ENCODE peak calls at places on chromosomes 6 and 20, in seven cellular contexts. B, Q, G, T, Z, A and H are unnamed samples.

GRCh38 chr20:25059487-25059820 is 1.5 kb upstream of the ACSS1 start:
- DNase-seq in G (no peak), B (no peak), Q (no peak), Z (no peak), A (no peak), T (no peak), H (no peak)

GRCh38 chr20:48758206-48758820 is 69.5 kb downstream of the PREX1 start:
- DNase-seq in A (no peak), B (no peak), T (no peak), Q (no peak), G (no peak), Z (no peak), H (no peak)

GRCh38 chr6:67933278-67933677 is 701.8 kb upstream of the ADGRB3 start:
- DNase-seq in T (no peak), B (no peak), Z (no peak), Q (no peak), G (no peak), A (no peak), H (no peak)

GRCh38 chr6:45163952-45164766 is 164.0 kb upstream of the RUNX2 start:
- DNase-seq in G (no peak), A (peak; percentile 51), T (no peak), B (no peak), Z (no peak), Q (no peak), H (no peak)

GRCh38 chr6:44217332-44218143 is 812 bp downstream of the MYMX start:
- DNase-seq in Z (no peak), G (no peak), Q (no peak), B (no peak), A (no peak), T (no peak), H (no peak)

GRCh38 chr20:18252597-18253451 is 35.5 kb upstream of the ZNF133 start:
- DNase-seq in Z (no peak), Q (no peak), T (no peak), G (no peak), B (no peak), A (no peak), H (no peak)

GRCh38 chr6:6916598-6916997 is 191.2 kb upstream of the RREB1 start:
- DNase-seq in Q (no peak), Z (no peak), G (no peak), A (no peak), T (no peak), B (no peak), H (no peak)

GRCh38 chr6:72636215-72636614 is 14.4 kb downstream of the KCNQ5 start:
- DNase-seq in T (no peak), G (no peak), B (no peak), Z (no peak), Q (no peak), A (peak; percentile 60), H (no peak)

GRCh38 chr6:132253906-132254305 is 147.4 kb downstream of the MOXD1 start:
- DNase-seq in G (no peak), B (no peak), Z (no peak), Q (no peak), T (no peak), A (no peak), H (no peak)

GRCh38 chr6:138162104-138162946 is 586 bp downstream of the ARFGEF3 start:
- DNase-seq in Q (peak; percentile 13), A (no peak), B (no peak), G (no peak), Z (peak; percentile 15), T (no peak), H (no peak)

GRCh38 chr6:166266336-166266735 is 41.9 kb downstream of the PRR18 start:
- DNase-seq in B (no peak), Q (no peak), A (no peak), Z (no peak), G (no peak), T (no peak), H (no peak)

GRCh38 chr6:159701413-159701999 is 8.5 kb upstream of the SOD2 start:
- DNase-seq in T (no peak), Q (no peak), B (peak; percentile 43), Z (no peak), A (no peak), G (no peak), H (no peak)

GRCh38 chr6:40983752-40984151 is 55.3 kb downstream of the UNC5CL start:
- DNase-seq in A (no peak), Z (no peak), G (no peak), Q (no peak), T (no peak), B (no peak), H (no peak)

GRCh38 chr6:106116125-106116524 is 30.0 kb downstream of the PRDM1 start:
- DNase-seq in A (no peak), B (no peak), T (no peak), G (no peak), Q (no peak), Z (no peak), H (no peak)

GRCh38 chr20:10328897-10329255 is 105.1 kb downstream of the MKKS start:
- DNase-seq in Z (no peak), T (no peak), B (no peak), A (no peak), Q (no peak), G (no peak), H (no peak)

GRCh38 chr6:139257291-139257690 is 34.5 kb downstream of the TXLNB start:
- DNase-seq in T (no peak), A (no peak), G (no peak), Q (no peak), B (no peak), Z (no peak), H (no peak)

GRCh38 chr6:45422541-45423110 is 44.9 kb upstream of the SUPT3H start:
- DNase-seq in T (peak; percentile 28), Z (peak; percentile 56), G (no peak), Q (no peak), A (no peak), B (no peak), H (no peak)

GRCh38 chr20:50309280-50309763 is 118.7 kb downstream of the CEBPB start:
- DNase-seq in Z (no peak), Q (no peak), B (no peak), T (no peak), G (no peak), A (no peak), H (no peak)

GRCh38 chr6:110800181-110800838 is 15.0 kb downstream of the CDK19 start:
- DNase-seq in B (no peak), A (no peak), T (no peak), G (no peak), Z (no peak), Q (no peak), H (no peak)

GRCh38 chr6:44805239-44805849 is 417.8 kb downstream of the CDC5L start:
- DNase-seq in Q (no peak), B (no peak), G (no peak), T (no peak), Z (no peak), A (no peak), H (no peak)

GRCh38 chr6:13152804-13153203 is 175.5 kb downstream of the TBC1D7 start:
- DNase-seq in A (no peak), B (no peak), G (peak; percentile 38), Q (no peak), Z (no peak), T (no peak), H (no peak)

GRCh38 chr6:131854803-131855202 is 47.0 kb downstream of the ENPP1 start:
- DNase-seq in B (no peak), G (no peak), Q (no peak), Z (no peak), A (no peak), T (no peak), H (no peak)

GRCh38 chr20:16607364-16608264 is 34.4 kb upstream of the KIF16B start:
- DNase-seq in Q (no peak), G (no peak), T (no peak), A (no peak), Z (no peak), B (peak; percentile 37), H (no peak)

GRCh38 chr6:160793652-160794051 is 91.6 kb downstream of the PLG start:
- DNase-seq in T (peak; percentile 22), A (no peak), Q (no peak), G (no peak), B (no peak), Z (no peak), H (no peak)

GRCh38 chr6:132259070-132259469 is 142.2 kb downstream of the MOXD1 start:
- DNase-seq in G (no peak), A (no peak), Q (no peak), T (no peak), B (peak; percentile 7), Z (no peak), H (no peak)

GRCh38 chr6:157534991-157535353 is 154.0 kb downstream of the ZDHHC14 start:
- DNase-seq in Q (no peak), T (no peak), A (no peak), B (no peak), G (no peak), Z (no peak), H (no peak)
- TF ChIP-seq TAF1 in Q (no peak), T (no peak), A (no peak), B (no peak), G (no peak), Z (no peak), H (no peak)

DNA sequence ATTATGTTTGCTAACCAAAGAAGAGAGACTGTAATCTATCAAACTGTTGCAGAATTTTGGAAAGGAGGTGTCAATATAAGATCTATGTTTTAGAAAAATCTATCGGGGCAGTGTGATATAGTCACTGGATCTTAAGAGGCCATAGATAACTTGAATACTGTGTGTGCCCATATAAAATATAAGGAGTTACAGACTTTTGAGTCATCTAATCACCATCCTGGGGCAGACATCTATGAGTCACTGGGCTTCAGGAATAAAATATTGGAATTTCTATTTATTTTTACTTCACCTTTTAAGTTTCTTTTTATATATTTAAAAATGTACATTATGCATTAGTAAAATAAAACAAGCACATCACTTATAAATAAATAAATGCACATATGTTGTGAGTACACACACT is 509.3 kb upstream of the MAN1A1 start:
- DNase-seq in G (no peak), Z (no peak), A (no peak), B (no peak), T (no peak), Q (no peak), H (no peak)
- TF ChIP-seq TAF1 in G (no peak), Z (no peak), A (no peak), B (no peak), T (no peak), Q (no peak), H (no peak)

GRCh38 chr6:100554228-100554627 is 89.5 kb upstream of the SIM1 start:
- DNase-seq in B (no peak), Z (no peak), G (no peak), A (no peak), Q (no peak), T (no peak), H (no peak)
- TF ChIP-seq TAF1 in B (no peak), Z (no peak), G (no peak), A (no peak), Q (no peak), T (no peak), H (no peak)

DNA sequence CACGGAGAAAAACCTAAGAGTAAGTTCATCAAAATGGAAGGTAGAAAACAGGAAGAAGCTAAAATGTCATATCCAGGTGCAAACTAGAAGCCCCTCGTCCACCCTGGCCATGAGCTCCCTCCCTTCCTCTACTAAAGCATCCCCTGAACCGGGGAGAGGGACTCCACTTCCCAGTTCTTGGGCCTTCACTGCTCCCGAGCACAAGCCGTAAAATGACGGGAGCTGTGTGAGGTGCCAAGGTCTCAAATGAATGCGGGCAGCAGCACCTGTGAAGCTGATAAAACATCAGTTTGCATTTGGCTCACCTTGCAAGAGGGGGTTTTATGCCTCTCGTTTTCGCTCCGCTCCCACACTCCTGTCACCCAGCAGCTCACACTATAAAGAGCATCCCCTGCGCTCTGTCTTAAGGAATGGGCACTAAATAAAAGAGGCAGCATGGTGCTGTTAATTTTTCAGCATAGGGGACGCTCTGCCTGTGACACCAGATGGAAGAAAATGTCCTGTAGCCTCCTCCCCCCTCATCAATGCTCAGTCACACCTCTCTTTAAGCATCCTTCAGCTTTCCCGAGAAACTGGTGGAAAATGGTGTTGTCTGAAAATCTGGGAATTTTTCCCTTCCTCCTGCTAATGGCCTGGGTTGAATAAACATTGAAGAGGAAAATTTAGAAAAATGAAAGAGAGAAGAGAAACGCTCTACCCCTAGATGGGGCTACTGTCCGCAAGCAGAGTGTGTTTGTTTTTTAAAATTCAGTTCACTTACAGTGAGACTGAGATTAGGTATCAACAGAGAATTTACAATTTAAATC is 563.0 kb upstream of the AGPAT4 start:
- DNase-seq in B (peak; percentile 35), A (no peak), G (no peak), T (no peak), Z (no peak), Q (no peak), H (no peak)
- TF ChIP-seq TAF1 in B (no peak), A (no peak), G (no peak), T (no peak), Z (no peak), Q (no peak), H (no peak)